ENCODE peak calls at places on chromosome 5, in six cellular contexts. I, H, Q, J, S and E are unnamed samples.

GRCh38 chr5:139022528-139022927 is 147.4 kb upstream of the LRRTM2 start:
- DNase-seq in S (no peak), J (no peak), H (no peak), I (no peak), Q (no peak), E (no peak)

GRCh38 chr5:175021886-175022285 is 297.5 kb downstream of the MSX2 start:
- DNase-seq in J (no peak), H (no peak), I (no peak), Q (no peak), S (no peak), E (no peak)

GRCh38 chr5:43601454-43602260 is 1.3 kb upstream of the NNT start:
- DNase-seq in J (peak), H (no peak), S (no peak), Q (peak), I (peak), E (peak)

GRCh38 chr5:172005708-172006377 is 595 bp downstream of the FBXW11 start:
- DNase-seq in J (peak), S (no peak), Q (peak), I (no peak), H (peak), E (peak)

GRCh38 chr5:54197018-54197417 is 113.4 kb downstream of the ARL15 start:
- DNase-seq in H (no peak), J (no peak), Q (no peak), S (no peak), I (no peak), E (no peak)

GRCh38 chr5:40276426-40277102 is 403.2 kb upstream of the PTGER4 start:
- DNase-seq in J (no peak), I (no peak), S (no peak), H (no peak), Q (no peak), E (no peak)

GRCh38 chr5:40160435-40160834 is 519.3 kb upstream of the PTGER4 start:
- DNase-seq in J (no peak), Q (no peak), H (no peak), I (no peak), S (no peak), E (no peak)

GRCh38 chr5:171207256-171207866 is 101.7 kb upstream of the TLX3 start:
- DNase-seq in I (peak), H (no peak), J (peak), S (no peak), Q (peak), E (peak)

GRCh38 chr5:33892419-33893151 is 795 bp upstream of the ADAMTS12 start:
- DNase-seq in I (no peak), J (no peak), S (no peak), H (peak), Q (peak), E (no peak)

GRCh38 chr5:144203750-144204596 is 33.3 kb downstream of the KCTD16 start:
- DNase-seq in I (no peak), H (peak), Q (peak), J (peak), S (no peak), E (peak)

GRCh38 chr5:80797428-80798024 is 142.7 kb upstream of the DHFR start:
- DNase-seq in H (no peak), I (peak), Q (no peak), S (no peak), J (peak), E (no peak)

GRCh38 chr5:180358694-180359093 is 5.6 kb upstream of the GFPT2 start:
- DNase-seq in I (no peak), S (no peak), J (no peak), Q (no peak), H (no peak), E (no peak)

GRCh38 chr5:132495672-132496630 is 5.4 kb upstream of the IRF1 start:
- DNase-seq in Q (peak), I (peak), S (peak), H (peak), J (peak), E (peak)

GRCh38 chr5:43016217-43016779 is 23.8 kb downstream of the ANXA2R start:
- DNase-seq in Q (no peak), I (no peak), J (no peak), H (no peak), S (no peak), E (no peak)

GRCh38 chr5:82168294-82168693 is 109.9 kb downstream of the RPS23 start:
- DNase-seq in H (no peak), Q (no peak), I (no peak), J (no peak), S (no peak), E (no peak)

GRCh38 chr5:30581198-30581925 is 612.1 kb upstream of the CDH6 start:
- DNase-seq in Q (peak), H (no peak), I (no peak), J (no peak), S (no peak), E (no peak)

GRCh38 chr5:104081232-104081631 is 518.6 kb upstream of the NUDT12 start:
- DNase-seq in I (no peak), S (no peak), Q (no peak), H (no peak), J (no peak), E (no peak)

GRCh38 chr5:104084896-104085295 is 522.3 kb upstream of the NUDT12 start:
- DNase-seq in Q (no peak), S (no peak), J (no peak), H (no peak), I (no peak), E (no peak)

GRCh38 chr5:104080646-104081175 is 518.1 kb upstream of the NUDT12 start:
- DNase-seq in S (no peak), Q (no peak), J (no peak), I (no peak), H (no peak), E (no peak)

GRCh38 chr5:104082754-104083153 is 520.2 kb upstream of the NUDT12 start:
- DNase-seq in J (no peak), Q (no peak), I (no peak), H (no peak), S (no peak), E (no peak)
- TF ChIP-seq CTCF in J (no peak), Q (no peak), I (no peak), H (no peak), S (no peak), E (no peak)

DNA sequence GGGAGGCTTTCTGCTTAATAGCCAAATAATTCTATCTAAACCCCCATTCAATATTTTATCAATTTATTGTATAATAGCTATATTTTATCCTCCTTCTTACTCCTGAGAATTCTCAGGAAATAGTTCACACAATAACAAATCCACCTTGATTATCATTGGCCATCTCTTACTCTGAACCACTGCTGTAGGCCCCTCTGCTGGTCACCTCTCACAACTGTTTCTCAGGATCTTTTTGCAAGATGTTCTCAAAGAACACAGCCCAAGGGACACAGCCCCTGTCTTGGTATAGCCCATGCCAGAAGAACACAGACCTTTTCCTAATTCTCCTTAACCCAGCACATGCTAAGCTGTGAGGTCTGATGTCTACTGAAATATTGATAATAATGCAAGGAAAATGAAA is 74.9 kb upstream of the HTR4 start:
- DNase-seq in H (no peak), Q (peak), J (no peak), S (no peak), I (no peak), E (no peak)
- TF ChIP-seq CTCF in H (no peak), Q (peak), J (peak), S (no peak), I (no peak), E (no peak)

GRCh38 chr5:179276838-179277395 is 68.3 kb downstream of the ADAMTS2 start:
- DNase-seq in S (no peak), H (no peak), J (no peak), I (no peak), Q (no peak), E (no peak)
- TF ChIP-seq CTCF in S (no peak), H (no peak), J (no peak), I (no peak), Q (peak), E (no peak)

DNA sequence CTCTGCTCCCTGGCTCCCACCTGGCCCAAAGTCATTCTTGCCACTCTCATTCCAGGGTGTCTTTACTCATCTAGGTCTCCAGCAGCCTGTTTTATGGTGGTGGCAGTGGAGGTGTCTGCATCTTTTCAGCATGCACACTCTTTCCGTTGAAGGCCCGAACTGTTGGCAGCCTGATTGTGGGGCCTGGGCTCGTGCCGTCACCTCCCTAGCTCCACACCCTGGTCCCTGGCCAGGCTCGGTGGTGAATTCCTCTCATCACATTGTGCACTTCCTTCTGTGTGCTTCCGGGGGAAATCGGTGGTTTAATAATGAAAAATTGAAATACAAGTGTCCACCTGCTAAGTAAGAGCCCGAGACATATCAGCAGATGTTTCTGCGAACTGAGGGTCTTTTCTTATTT is 214.3 kb downstream of the TRIO start:
- DNase-seq in Q (no peak), S (no peak), J (no peak), I (no peak), H (no peak), E (no peak)
- TF ChIP-seq CTCF in Q (no peak), S (no peak), J (no peak), I (no peak), H (no peak), E (no peak)

DNA sequence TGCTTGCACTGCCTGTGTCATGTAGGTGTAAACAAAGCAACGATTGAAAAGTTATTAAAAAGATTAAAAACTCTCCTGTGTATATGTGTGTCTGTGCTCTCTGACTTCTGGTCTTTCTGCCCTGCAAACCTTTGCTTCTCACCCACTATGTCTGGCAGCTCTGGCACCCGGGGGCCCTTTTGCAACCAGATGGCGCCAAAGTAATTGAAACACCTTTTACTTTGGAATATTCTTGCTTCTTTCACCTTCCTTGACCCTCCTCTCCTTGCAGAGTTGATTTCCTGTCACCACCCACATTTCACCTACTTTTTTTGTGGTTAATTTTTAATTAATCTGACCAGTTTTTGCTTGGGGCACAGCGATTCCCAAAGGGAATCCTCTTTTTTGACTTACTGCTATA is 275.5 kb downstream of the ARHGEF28 start:
- DNase-seq in I (no peak), H (no peak), S (no peak), Q (no peak), J (no peak), E (no peak)
- TF ChIP-seq CTCF in I (no peak), H (no peak), S (no peak), Q (peak), J (no peak), E (no peak)

GRCh38 chr5:178899289-178899688 is 3.6 kb downstream of the ZFP2 start:
- DNase-seq in J (no peak), Q (no peak), S (no peak), I (no peak), H (no peak), E (no peak)
- TF ChIP-seq CTCF in J (no peak), Q (no peak), S (no peak), I (no peak), H (no peak), E (no peak)

GRCh38 chr5:113264061-113264460 is 170.7 kb downstream of the TSSK1B start:
- DNase-seq in J (no peak), I (no peak), H (no peak), Q (peak), S (no peak), E (no peak)

GRCh38 chr5:113266227-113266912 is 168.4 kb downstream of the TSSK1B start:
- DNase-seq in Q (no peak), H (no peak), J (no peak), S (no peak), I (no peak), E (no peak)

GRCh38 chr5:113265190-113265589 is 169.6 kb downstream of the TSSK1B start:
- DNase-seq in I (no peak), Q (no peak), S (no peak), H (no peak), J (no peak), E (no peak)

GRCh38 chr5:113262674-113263073 is 172.1 kb downstream of the TSSK1B start:
- DNase-seq in I (no peak), S (no peak), Q (no peak), J (no peak), H (no peak), E (no peak)

GRCh38 chr5:113263545-113263944 is 171.2 kb downstream of the TSSK1B start:
- DNase-seq in S (no peak), Q (no peak), J (no peak), I (no peak), H (no peak), E (no peak)
- TF ChIP-seq CTCF in S (no peak), Q (no peak), J (no peak), I (no peak), H (no peak), E (no peak)

GRCh38 chr5:153476767-153477166 is 13.7 kb upstream of the GRIA1 start:
- DNase-seq in H (no peak), Q (peak), J (no peak), S (no peak), I (no peak), E (no peak)
- TF ChIP-seq CTCF in H (no peak), Q (peak), J (no peak), S (no peak), I (no peak), E (no peak)

DNA sequence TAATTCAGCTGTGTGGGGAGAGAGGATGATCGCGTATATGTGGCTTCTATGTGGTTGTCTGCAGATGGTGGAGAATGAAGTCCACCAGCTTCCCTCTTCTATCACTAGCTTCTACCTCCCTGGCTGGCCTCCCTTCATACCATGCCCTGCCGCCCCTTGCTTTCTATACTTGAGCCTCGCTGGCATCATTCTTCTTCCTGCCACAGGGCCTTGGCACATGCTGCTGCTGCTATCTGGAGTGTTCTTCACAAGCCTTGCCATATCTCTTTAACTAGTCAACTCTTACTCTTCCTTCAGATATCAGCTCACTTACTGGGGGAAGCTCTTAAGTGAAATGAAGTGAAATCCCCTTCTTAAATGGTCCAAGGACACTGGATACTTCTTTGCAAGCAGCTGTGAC is 100.4 kb downstream of the FGF1 start:
- DNase-seq in Q (no peak), H (no peak), J (no peak), I (no peak), S (no peak), E (no peak)
- TF ChIP-seq CTCF in Q (no peak), H (no peak), J (no peak), I (no peak), S (no peak), E (no peak)

DNA sequence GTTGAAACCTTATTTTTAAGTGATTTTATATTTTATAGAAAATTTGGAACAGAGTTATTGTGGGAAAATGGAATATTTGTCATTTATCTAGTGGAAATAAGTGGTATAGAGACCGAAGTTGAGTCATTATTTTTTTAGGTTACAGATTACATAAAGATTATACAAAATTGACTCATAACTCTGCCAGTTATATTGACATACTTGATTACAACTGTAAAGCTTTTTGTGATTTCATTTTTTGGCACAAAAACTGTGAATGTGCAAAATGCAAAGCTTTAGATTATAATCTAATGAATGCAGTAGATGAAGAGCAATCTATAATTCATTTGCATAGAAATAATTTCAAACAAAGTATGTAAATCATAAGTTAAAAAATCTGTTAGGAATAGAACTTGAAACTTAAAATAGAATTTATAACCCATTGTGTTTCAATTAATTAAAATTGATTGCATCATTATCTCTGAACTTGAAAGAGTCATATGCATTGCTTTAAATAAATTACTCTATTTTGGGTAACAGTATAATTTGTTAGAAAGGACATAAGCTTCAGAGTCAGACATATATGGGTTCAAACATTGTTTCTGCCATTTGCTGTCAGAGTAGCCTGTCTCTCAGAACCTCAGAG is 280.4 kb downstream of the FER start:
- DNase-seq in H (no peak), J (no peak), I (no peak), S (no peak), Q (no peak), E (no peak)
- TF ChIP-seq CTCF in H (no peak), J (no peak), I (no peak), S (no peak), Q (no peak), E (no peak)